ENCODE peak calls at places on chromosomes 3 and 15, in four cellular contexts. S is NCI-H510A, U is EL, X is Calu3. D is an unnamed sample.

GRCh38 chr3:28958656-28959055 is 322.2 kb upstream of the RBMS3 start:
- DNase-seq in S (no peak), U (no peak), X (no peak), D (no peak)

GRCh38 chr3:47850062-47850802 is 47.3 kb downstream of the DHX30 start:
- DNase-seq in S (no peak), U (peak), X (peak), D (no peak)

GRCh38 chr3:186603159-186603558 is 9.7 kb upstream of the AHSG start:
- DNase-seq in S (no peak), U (no peak), X (no peak), D (no peak)

GRCh38 chr3:89358281-89358680 is 250.9 kb downstream of the EPHA3 start:
- DNase-seq in S (no peak), U (no peak), X (no peak), D (no peak)

GRCh38 chr3:115790759-115791158 is 167.4 kb downstream of the GAP43 start:
- DNase-seq in S (no peak), U (peak), X (peak), D (peak)

GRCh38 chr3:172635588-172635987 is 75.3 kb downstream of the NCEH1 start:
- DNase-seq in S (no peak), U (no peak), X (peak), D (peak)

GRCh38 chr3:69569520-69569919 is 169.7 kb upstream of the MITF start:
- DNase-seq in S (no peak), U (no peak), X (no peak), D (no peak)

GRCh38 chr3:43046583-43046982 is 59.3 kb downstream of the POMGNT2 start:
- DNase-seq in S (no peak), U (no peak), X (no peak), D (no peak)

GRCh38 chr15:72784233-72784876 is 797 bp upstream of the ADPGK start:
- DNase-seq in S (peak), U (peak), X (peak), D (peak)